ENCODE peak calls at places on chromosomes 2 and 18, in four cellular contexts. X is stimulated activated CD4-positive, alpha-beta T cell treated with anti-CD3 and anti-CD28 coated beads, Interleukin-2, amount 100 ng/mL, for 4 hours; H is SK-N-SH; N is breast epithelium. I is an unnamed sample.

GRCh38 chr2:235990344-235990743 is 177.8 kb downstream of the GBX2 start:
- DNase-seq in X (no peak), H (no peak), N (no peak), I (no peak)

GRCh38 chr2:130911482-130911881 is 74.8 kb downstream of the ARHGEF4 start:
- DNase-seq in N (no peak), X (no peak), H (no peak), I (no peak)

GRCh38 chr2:143877056-143877455 is 642.9 kb downstream of the ZEB2 start:
- DNase-seq in X (no peak), N (no peak), H (no peak), I (no peak)

GRCh38 chr2:239034561-239035341 is 186.9 kb downstream of the TWIST2 start:
- DNase-seq in X (no peak), H (no peak), N (peak), I (no peak)

GRCh38 chr2:150188801-150189200 is 298.7 kb downstream of the RND3 start:
- DNase-seq in H (no peak), N (no peak), X (no peak), I (no peak)

GRCh38 chr2:197145471-197146056 is 165.0 kb downstream of the ANKRD44 start:
- DNase-seq in X (no peak), H (no peak), N (no peak), I (no peak)

GRCh38 chr2:200987137-200987536 is 23.7 kb upstream of the ORC2 start:
- DNase-seq in N (no peak), H (no peak), X (no peak), I (no peak)

GRCh38 chr2:61470122-61470951 is 550 bp downstream of the USP34 start:
- DNase-seq in N (peak), H (peak), X (peak), I (peak)

GRCh38 chr2:15995603-15996002 is 55.3 kb downstream of the MYCN start:
- DNase-seq in X (no peak), N (no peak), H (no peak), I (no peak)

GRCh38 chr2:25380586-25381360 is 39.0 kb upstream of the DNMT3A start:
- DNase-seq in X (no peak), H (no peak), N (peak), I (no peak)

GRCh38 chr2:217980036-217980435 is 22.8 kb downstream of the TNS1 start:
- DNase-seq in N (no peak), X (no peak), H (no peak), I (no peak)

GRCh38 chr2:105788670-105789290 is 44.1 kb downstream of the NCK2 start:
- DNase-seq in H (no peak), N (no peak), X (no peak), I (no peak)

GRCh38 chr2:81979051-81979450 is 1674.5 kb upstream of the LRRTM1 start:
- DNase-seq in N (no peak), H (no peak), X (no peak), I (no peak)

GRCh38 chr18:8520266-8520665 is 89.0 kb upstream of the RAB12 start:
- DNase-seq in X (no peak), N (no peak), H (no peak), I (no peak)

GRCh38 chr18:64017870-64018269 is 48.0 kb downstream of the SERPINB8 start:
- DNase-seq in N (no peak), H (no peak), X (no peak), I (no peak)

I was measured in thoracic aorta.